ENCODE peak calls at places on chromosomes 5 and 9, in four cellular contexts. P is tibial nerve, K is RPMI7951, T is CMK. S is an unnamed sample.

GRCh38 chr9:122719218-122719617 is 4.6 kb upstream of the OR1L4 start:
- DNase-seq in K (no peak), P (no peak), T (no peak), S (no peak)

GRCh38 chr5:98309785-98310566 is 463.5 kb upstream of the RGMB start:
- DNase-seq in K (peak), P (no peak), T (no peak), S (no peak)

GRCh38 chr9:95494022-95494415 is 22.8 kb downstream of the PTCH1 start:
- DNase-seq in K (no peak), P (no peak), T (peak), S (no peak)

GRCh38 chr5:169627551-169627950 is 9.5 kb upstream of the DOCK2 start:
- DNase-seq in P (no peak), K (peak), T (no peak), S (no peak)

GRCh38 chr5:150529555-150529954 is 21.6 kb downstream of the NDST1 start:
- DNase-seq in T (no peak), P (no peak), K (no peak), S (no peak)

GRCh38 chr5:133450311-133450710 is 162.0 kb downstream of the FSTL4 start:
- DNase-seq in T (no peak), P (no peak), K (no peak), S (no peak)

GRCh38 chr5:151596839-151597539 is 5.9 kb upstream of the FAT2 start:
- DNase-seq in P (no peak), T (no peak), K (no peak), S (no peak)

GRCh38 chr5:97877578-97877977 is 694.5 kb upstream of the RIOK2 start:
- DNase-seq in P (no peak), T (no peak), K (no peak), S (no peak)

GRCh38 chr9:69452110-69452780 is 127.2 kb downstream of the ENTREP1 start:
- DNase-seq in P (no peak), T (no peak), K (no peak), S (no peak)

GRCh38 chr9:15606667-15607472 is 54.0 kb downstream of the CCDC171 start:
- DNase-seq in P (peak), K (peak), T (no peak), S (no peak)

GRCh38 chr5:1568201-1568979 is 44.6 kb upstream of the LPCAT1 start:
- DNase-seq in K (peak), T (no peak), P (no peak), S (no peak)

GRCh38 chr9:109166771-109167601 is at the start of gene FRRS1L:
- DNase-seq in K (no peak), T (no peak), P (no peak), S (no peak)

GRCh38 chr5:130978475-130978874 is 186.6 kb downstream of the HINT1 start:
- DNase-seq in T (no peak), K (no peak), P (no peak), S (no peak)

GRCh38 chr9:121671612-121672155 is 20.2 kb downstream of the DAB2IP start:
- DNase-seq in P (no peak), K (no peak), T (no peak), S (no peak)

GRCh38 chr5:58184910-58185309 is 275.0 kb downstream of the PLK2 start:
- DNase-seq in P (no peak), K (peak), T (no peak), S (no peak)

GRCh38 chr5:178120661-178121357 is 7.5 kb downstream of the N4BP3 start:
- DNase-seq in K (no peak), T (no peak), P (peak), S (no peak)

GRCh38 chr9:99167694-99168093 is 54.0 kb downstream of the ALG2 start:
- DNase-seq in K (no peak), P (no peak), T (no peak), S (no peak)

GRCh38 chr5:172587061-172587405 is 54.0 kb upstream of the NEURL1B start:
- DNase-seq in P (no peak), K (no peak), T (no peak), S (no peak)

GRCh38 chr5:1666812-1667588 is 132.6 kb downstream of the MRPL36 start:
- DNase-seq in K (no peak), T (no peak), P (no peak), S (no peak)